ENCODE peak calls at places on chromosomes 3 and 15, in nine cellular contexts. One of them, this sample, is unnamed.

GRCh38 chr3:120017692-120018091 is 76.6 kb downstream of the GSK3B start:
- DNase-seq in GM23248: no peak
- DNase-seq in fibroblast of mammary gland: no peak
- DNase-seq in kidney: no peak
- DNase-seq in upper lobe of right lung: no peak
- DNase-seq in HL-60: no peak
- DNase-seq in AG09309: no peak
- DNase-seq in endothelial cell of umbilical vein: no peak
- DNase-seq in testis: no peak
- DNase-seq in this sample: no peak

GRCh38 chr3:127565711-127566110 is 24.8 kb downstream of the TPRA1 start:
- DNase-seq in GM23248: no peak
- DNase-seq in fibroblast of mammary gland: no peak
- DNase-seq in kidney: no peak
- DNase-seq in upper lobe of right lung: no peak
- DNase-seq in HL-60: no peak
- DNase-seq in AG09309: no peak
- DNase-seq in endothelial cell of umbilical vein: no peak
- DNase-seq in testis: peak
- DNase-seq in this sample: no peak

GRCh38 chr3:59446775-59447465 is 397.1 kb upstream of the CFAP20DC start:
- DNase-seq in GM23248: no peak
- DNase-seq in fibroblast of mammary gland: no peak
- DNase-seq in kidney: no peak
- DNase-seq in upper lobe of right lung: no peak
- DNase-seq in HL-60: no peak
- DNase-seq in AG09309: no peak
- DNase-seq in endothelial cell of umbilical vein: no peak
- DNase-seq in testis: no peak
- DNase-seq in this sample: no peak

GRCh38 chr3:73324203-73325155 is 263.0 kb downstream of the EBLN2 start:
- DNase-seq in GM23248: peak
- DNase-seq in fibroblast of mammary gland: peak
- DNase-seq in kidney: no peak
- DNase-seq in upper lobe of right lung: no peak
- DNase-seq in HL-60: no peak
- DNase-seq in AG09309: peak
- DNase-seq in endothelial cell of umbilical vein: no peak
- DNase-seq in testis: no peak
- DNase-seq in this sample: peak

GRCh38 chr15:52257734-52258062 is 37.9 kb downstream of the MYO5C start:
- DNase-seq in GM23248: peak
- DNase-seq in fibroblast of mammary gland: peak
- DNase-seq in kidney: no peak
- DNase-seq in upper lobe of right lung: no peak
- DNase-seq in HL-60: no peak
- DNase-seq in AG09309: no peak
- DNase-seq in endothelial cell of umbilical vein: no peak
- DNase-seq in testis: no peak
- DNase-seq in this sample: peak

GRCh38 chr3:114155370-114155821 is 23.5 kb downstream of the DRD3 start:
- DNase-seq in GM23248: peak
- DNase-seq in fibroblast of mammary gland: peak
- DNase-seq in kidney: no peak
- DNase-seq in upper lobe of right lung: no peak
- DNase-seq in HL-60: no peak
- DNase-seq in AG09309: no peak
- DNase-seq in endothelial cell of umbilical vein: peak
- DNase-seq in testis: peak
- DNase-seq in this sample: peak

GRCh38 chr3:129040039-129040336 is 20.6 kb upstream of the GP9 start:
- DNase-seq in GM23248: no peak
- DNase-seq in fibroblast of mammary gland: no peak
- DNase-seq in kidney: no peak
- DNase-seq in upper lobe of right lung: no peak
- DNase-seq in HL-60: no peak
- DNase-seq in AG09309: no peak
- DNase-seq in endothelial cell of umbilical vein: no peak
- DNase-seq in testis: no peak
- DNase-seq in this sample: no peak

GRCh38 chr3:119530418-119530817 is 29.0 kb downstream of the CD80 start:
- DNase-seq in GM23248: no peak
- DNase-seq in fibroblast of mammary gland: no peak
- DNase-seq in kidney: no peak
- DNase-seq in upper lobe of right lung: no peak
- DNase-seq in HL-60: no peak
- DNase-seq in AG09309: no peak
- DNase-seq in endothelial cell of umbilical vein: no peak
- DNase-seq in testis: no peak
- DNase-seq in this sample: no peak

GRCh38 chr3:45208587-45208986 is 17.5 kb downstream of the TMEM158 start:
- DNase-seq in GM23248: no peak
- DNase-seq in fibroblast of mammary gland: no peak
- DNase-seq in kidney: no peak
- DNase-seq in upper lobe of right lung: no peak
- DNase-seq in HL-60: no peak
- DNase-seq in AG09309: no peak
- DNase-seq in endothelial cell of umbilical vein: no peak
- DNase-seq in testis: no peak
- DNase-seq in this sample: no peak

GRCh38 chr15:51589881-51590570 is 32.5 kb downstream of the DMXL2 start:
- DNase-seq in GM23248: no peak
- DNase-seq in fibroblast of mammary gland: no peak
- DNase-seq in kidney: no peak
- DNase-seq in upper lobe of right lung: no peak
- DNase-seq in HL-60: no peak
- DNase-seq in AG09309: no peak
- DNase-seq in endothelial cell of umbilical vein: no peak
- DNase-seq in testis: no peak
- DNase-seq in this sample: no peak

GRCh38 chr3:171741377-171741776 is 68.9 kb downstream of the PLD1 start:
- DNase-seq in GM23248: no peak
- DNase-seq in fibroblast of mammary gland: no peak
- DNase-seq in kidney: no peak
- DNase-seq in upper lobe of right lung: no peak
- DNase-seq in HL-60: no peak
- DNase-seq in AG09309: no peak
- DNase-seq in endothelial cell of umbilical vein: no peak
- DNase-seq in testis: no peak
- DNase-seq in this sample: no peak

GRCh38 chr3:177820683-177821316 is 623.5 kb upstream of the TBL1XR1 start:
- DNase-seq in GM23248: no peak
- DNase-seq in fibroblast of mammary gland: peak
- DNase-seq in kidney: no peak
- DNase-seq in upper lobe of right lung: no peak
- DNase-seq in HL-60: no peak
- DNase-seq in AG09309: no peak
- DNase-seq in endothelial cell of umbilical vein: no peak
- DNase-seq in testis: no peak
- DNase-seq in this sample: no peak

GRCh38 chr3:59981377-59981776 is 931.6 kb upstream of the CFAP20DC start:
- DNase-seq in GM23248: no peak
- DNase-seq in fibroblast of mammary gland: no peak
- DNase-seq in kidney: no peak
- DNase-seq in upper lobe of right lung: no peak
- DNase-seq in HL-60: no peak
- DNase-seq in AG09309: no peak
- DNase-seq in endothelial cell of umbilical vein: no peak
- DNase-seq in testis: no peak
- DNase-seq in this sample: no peak

GRCh38 chr3:46990573-46991374 is 11.3 kb downstream of the NBEAL2 start:
- DNase-seq in GM23248: no peak
- DNase-seq in fibroblast of mammary gland: no peak
- DNase-seq in kidney: peak
- DNase-seq in upper lobe of right lung: peak
- DNase-seq in HL-60: peak
- DNase-seq in AG09309: no peak
- DNase-seq in endothelial cell of umbilical vein: no peak
- DNase-seq in testis: peak
- DNase-seq in this sample: no peak

GRCh38 chr15:100716456-100717085 is 114.2 kb downstream of the ASB7 start:
- DNase-seq in GM23248: no peak
- DNase-seq in fibroblast of mammary gland: no peak
- DNase-seq in kidney: no peak
- DNase-seq in upper lobe of right lung: no peak
- DNase-seq in HL-60: no peak
- DNase-seq in AG09309: no peak
- DNase-seq in endothelial cell of umbilical vein: no peak
- DNase-seq in testis: no peak
- DNase-seq in this sample: no peak

GRCh38 chr3:14300721-14301377 is 101.6 kb upstream of the SLC6A6 start:
- DNase-seq in GM23248: peak
- DNase-seq in fibroblast of mammary gland: peak
- DNase-seq in kidney: no peak
- DNase-seq in upper lobe of right lung: no peak
- DNase-seq in HL-60: no peak
- DNase-seq in AG09309: no peak
- DNase-seq in endothelial cell of umbilical vein: no peak
- DNase-seq in testis: no peak
- DNase-seq in this sample: no peak

GRCh38 chr15:74174216-74174965 is 881 bp downstream of the ISLR start:
- DNase-seq in GM23248: peak
- DNase-seq in fibroblast of mammary gland: no peak
- DNase-seq in kidney: peak
- DNase-seq in upper lobe of right lung: no peak
- DNase-seq in HL-60: no peak
- DNase-seq in AG09309: no peak
- DNase-seq in endothelial cell of umbilical vein: no peak
- DNase-seq in testis: peak
- DNase-seq in this sample: no peak

GRCh38 chr15:85750319-85750806 is 44.4 kb downstream of the KLHL25 start:
- DNase-seq in GM23248: peak
- DNase-seq in fibroblast of mammary gland: peak
- DNase-seq in kidney: peak
- DNase-seq in upper lobe of right lung: peak
- DNase-seq in HL-60: no peak
- DNase-seq in AG09309: no peak
- DNase-seq in endothelial cell of umbilical vein: no peak
- DNase-seq in testis: peak
- DNase-seq in this sample: no peak

GRCh38 chr15:34049096-34049495 is 10.1 kb upstream of the AVEN start:
- DNase-seq in GM23248: peak
- DNase-seq in fibroblast of mammary gland: peak
- DNase-seq in kidney: no peak
- DNase-seq in upper lobe of right lung: no peak
- DNase-seq in HL-60: no peak
- DNase-seq in AG09309: peak
- DNase-seq in endothelial cell of umbilical vein: no peak
- DNase-seq in testis: no peak
- DNase-seq in this sample: no peak

GRCh38 chr3:98721776-98722175 is 41.4 kb upstream of the ST3GAL6 start:
- DNase-seq in GM23248: no peak
- DNase-seq in fibroblast of mammary gland: no peak
- DNase-seq in kidney: no peak
- DNase-seq in upper lobe of right lung: no peak
- DNase-seq in HL-60: no peak
- DNase-seq in AG09309: no peak
- DNase-seq in endothelial cell of umbilical vein: no peak
- DNase-seq in testis: no peak
- DNase-seq in this sample: no peak

GRCh38 chr3:171132873-171133272 is 106.4 kb upstream of the SLC2A2 start:
- DNase-seq in GM23248: peak
- DNase-seq in fibroblast of mammary gland: peak
- DNase-seq in kidney: no peak
- DNase-seq in upper lobe of right lung: no peak
- DNase-seq in HL-60: no peak
- DNase-seq in AG09309: peak
- DNase-seq in endothelial cell of umbilical vein: no peak
- DNase-seq in testis: no peak
- DNase-seq in this sample: peak

DNA sequence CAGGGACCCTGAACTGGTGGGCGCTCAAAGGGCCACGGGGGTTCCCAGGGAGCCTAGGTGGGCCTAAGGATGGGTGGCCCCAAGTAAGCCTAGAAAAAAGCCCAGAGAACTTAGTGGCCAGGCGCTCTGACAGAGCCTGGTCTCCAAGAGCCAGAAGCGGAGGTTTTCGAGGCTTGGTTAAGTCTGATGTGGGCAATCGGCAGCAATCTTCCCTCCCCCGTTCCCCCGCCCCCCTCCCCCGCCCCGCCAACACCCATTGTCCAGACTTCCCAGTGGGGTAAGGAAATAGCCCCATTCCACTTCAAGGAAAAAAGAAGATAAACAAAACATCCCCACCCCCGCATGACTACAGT is 6.7 kb downstream of the EOMES start:
- DNase-seq in GM23248: no peak
- DNase-seq in fibroblast of mammary gland: no peak
- DNase-seq in kidney: no peak
- DNase-seq in upper lobe of right lung: no peak
- DNase-seq in HL-60: no peak
- DNase-seq in AG09309: no peak
- DNase-seq in endothelial cell of umbilical vein: no peak
- DNase-seq in testis: no peak
- DNase-seq in this sample: no peak
- H3K4me3 ChIP-seq in GM23248: peak
- H3K4me3 ChIP-seq in fibroblast of mammary gland: no peak
- H3K4me3 ChIP-seq in kidney: no peak
- H3K4me3 ChIP-seq in upper lobe of right lung: peak
- H3K4me3 ChIP-seq in HL-60: no peak
- H3K4me3 ChIP-seq in AG09309: peak
- H3K4me3 ChIP-seq in endothelial cell of umbilical vein: no peak
- H3K4me3 ChIP-seq in testis: peak
- H3K4me3 ChIP-seq in this sample: no peak

GRCh38 chr3:89446593-89446992 is 339.2 kb downstream of the EPHA3 start:
- DNase-seq in GM23248: no peak
- DNase-seq in fibroblast of mammary gland: no peak
- DNase-seq in kidney: no peak
- DNase-seq in upper lobe of right lung: no peak
- DNase-seq in HL-60: no peak
- DNase-seq in AG09309: no peak
- DNase-seq in endothelial cell of umbilical vein: no peak
- DNase-seq in testis: no peak
- DNase-seq in this sample: no peak
- H3K4me3 ChIP-seq in GM23248: no peak
- H3K4me3 ChIP-seq in fibroblast of mammary gland: no peak
- H3K4me3 ChIP-seq in kidney: no peak
- H3K4me3 ChIP-seq in upper lobe of right lung: no peak
- H3K4me3 ChIP-seq in HL-60: no peak
- H3K4me3 ChIP-seq in AG09309: no peak
- H3K4me3 ChIP-seq in endothelial cell of umbilical vein: no peak
- H3K4me3 ChIP-seq in testis: no peak
- H3K4me3 ChIP-seq in this sample: no peak

GRCh38 chr3:152381881-152382295 is 113.2 kb downstream of the MBNL1 start:
- DNase-seq in GM23248: no peak
- DNase-seq in fibroblast of mammary gland: no peak
- DNase-seq in kidney: no peak
- DNase-seq in upper lobe of right lung: no peak
- DNase-seq in HL-60: no peak
- DNase-seq in AG09309: no peak
- DNase-seq in endothelial cell of umbilical vein: no peak
- DNase-seq in testis: no peak
- DNase-seq in this sample: no peak
- H3K4me3 ChIP-seq in GM23248: peak
- H3K4me3 ChIP-seq in fibroblast of mammary gland: no peak
- H3K4me3 ChIP-seq in kidney: peak
- H3K4me3 ChIP-seq in upper lobe of right lung: peak
- H3K4me3 ChIP-seq in HL-60: no peak
- H3K4me3 ChIP-seq in AG09309: no peak
- H3K4me3 ChIP-seq in endothelial cell of umbilical vein: no peak
- H3K4me3 ChIP-seq in testis: no peak
- H3K4me3 ChIP-seq in this sample: no peak

DNA sequence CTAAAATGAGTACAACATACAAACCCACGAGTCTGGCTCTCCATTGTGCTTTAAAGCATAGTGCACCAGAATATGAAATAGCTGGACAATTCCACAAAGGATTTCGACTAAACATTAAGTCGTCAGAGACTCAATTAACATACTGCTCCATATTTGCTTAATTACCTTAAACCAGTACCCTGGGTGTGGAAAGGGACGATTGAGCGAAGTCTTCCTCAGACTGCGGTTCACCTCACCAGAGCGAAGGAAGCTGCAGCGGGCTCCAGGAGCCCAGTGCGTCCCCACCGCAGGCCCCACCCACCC is 218 bp upstream of the TRPC1 start:
- DNase-seq in GM23248: no peak
- DNase-seq in fibroblast of mammary gland: no peak
- DNase-seq in kidney: no peak
- DNase-seq in upper lobe of right lung: no peak
- DNase-seq in HL-60: no peak
- DNase-seq in AG09309: no peak
- DNase-seq in endothelial cell of umbilical vein: no peak
- DNase-seq in testis: no peak
- DNase-seq in this sample: no peak
- H3K4me3 ChIP-seq in GM23248: peak
- H3K4me3 ChIP-seq in fibroblast of mammary gland: peak
- H3K4me3 ChIP-seq in kidney: peak
- H3K4me3 ChIP-seq in upper lobe of right lung: peak
- H3K4me3 ChIP-seq in HL-60: peak
- H3K4me3 ChIP-seq in AG09309: peak
- H3K4me3 ChIP-seq in endothelial cell of umbilical vein: peak
- H3K4me3 ChIP-seq in testis: peak
- H3K4me3 ChIP-seq in this sample: peak